ENCODE peak calls at places on chromosomes 5 and 9, in six cellular contexts. C is astrocyte, B is IMR-90, L is mammary epithelial cell, J is colonic mucosa, D is fibroblast of lung. T is an unnamed sample.

GRCh38 chr5:14171621-14172020 is 28.5 kb downstream of the TRIO start:
- DNase-seq in J (no peak), L (no peak), C (peak; percentile 68), D (peak; percentile 90), B (peak; percentile 85), T (no peak)

GRCh38 chr9:127210851-127211730 is 53.5 kb upstream of the GARNL3 start:
- DNase-seq in D (no peak), L (no peak), C (no peak), J (no peak), B (no peak), T (no peak)

GRCh38 chr5:14197056-14197455 is 53.9 kb downstream of the TRIO start:
- DNase-seq in J (no peak), C (no peak), B (no peak), D (no peak), L (no peak), T (no peak)

GRCh38 chr5:91074615-91075014 is 308.5 kb downstream of the ARRDC3 start:
- DNase-seq in D (peak; percentile 93), J (no peak), C (peak; percentile 86), B (peak; percentile 89), L (peak; percentile 36), T (no peak)

GRCh38 chr9:128636024-128636390 is 20.6 kb downstream of the DYNC2I2 start:
- DNase-seq in B (no peak), L (no peak), C (no peak), J (peak; percentile 71), D (no peak), T (peak; percentile 78)

GRCh38 chr5:107290780-107291398 is 379.8 kb downstream of the EFNA5 start:
- DNase-seq in D (no peak), B (no peak), L (no peak), C (no peak), J (no peak), T (no peak)

GRCh38 chr5:54470191-54470590 is 14.7 kb downstream of the HSPB3 start:
- DNase-seq in D (peak; percentile 28), J (no peak), C (peak; percentile 44), B (peak; percentile 79), L (no peak), T (no peak)

GRCh38 chr5:143933434-143933833 is 121.5 kb downstream of the HMHB1 start:
- DNase-seq in B (no peak), J (no peak), D (no peak), L (peak; percentile 86), C (no peak), T (no peak)

GRCh38 chr9:126468141-126468825 is 141.7 kb downstream of the MVB12B start:
- DNase-seq in B (no peak), D (no peak), C (no peak), J (no peak), L (no peak), T (no peak)

GRCh38 chr5:36744041-36744677 is 132.4 kb upstream of the NIPBL start:
- DNase-seq in J (peak; percentile 24), C (no peak), D (no peak), B (no peak), L (no peak), T (no peak)

GRCh38 chr5:38941912-38942311 is 96.1 kb downstream of the OSMR start:
- DNase-seq in B (no peak), L (no peak), C (no peak), J (no peak), D (no peak), T (no peak)

GRCh38 chr5:55063899-55064298 is 38.5 kb upstream of the GZMA start:
- DNase-seq in J (no peak), C (peak; percentile 63), L (no peak), D (no peak), B (peak; percentile 35), T (no peak)

GRCh38 chr5:68335075-68335474 is 119.5 kb downstream of the PIK3R1 start:
- DNase-seq in L (no peak), C (no peak), J (no peak), B (no peak), D (no peak), T (no peak)

GRCh38 chr5:73544429-73545402 is 20.7 kb downstream of the ANKRA2 start:
- DNase-seq in C (no peak), J (peak; percentile 88), B (no peak), L (peak; percentile 81), D (no peak), T (no peak)

GRCh38 chr5:126777974-126778674 is 1.2 kb downstream of the LMNB1 start:
- DNase-seq in B (peak; percentile 95), J (peak; percentile 96), C (peak; percentile 93), L (peak; percentile 95), D (peak; percentile 96), T (peak; percentile 77)

GRCh38 chr5:177430146-177430951 is 3.9 kb downstream of the GRK6 start:
- DNase-seq in D (no peak), B (no peak), L (peak; percentile 47), J (no peak), C (no peak), T (no peak)

GRCh38 chr5:160054831-160055230 is 45.9 kb downstream of the TTC1 start:
- DNase-seq in D (no peak), L (peak; percentile 15), C (peak; percentile 17), J (peak; percentile 72), B (peak; percentile 51), T (no peak)

GRCh38 chr9:100595391-100596199 is 17.7 kb downstream of the CAVIN4 start:
- DNase-seq in B (peak; percentile 70), D (peak; percentile 71), C (no peak), J (peak; percentile 45), L (peak; percentile 46), T (no peak)

GRCh38 chr5:115657125-115657882 is 31.5 kb upstream of the TMED7 start:
- DNase-seq in L (peak; percentile 11), J (no peak), D (no peak), C (no peak), B (no peak), T (no peak)

GRCh38 chr5:179907570-179908324 is at the start of gene TBC1D9B:
- DNase-seq in J (peak; percentile 59), D (peak; percentile 59), L (peak; percentile 60), B (peak; percentile 45), C (peak; percentile 22), T (peak; percentile 80)

GRCh38 chr5:150022163-150022540 is 21.6 kb downstream of the HMGXB3 start:
- DNase-seq in B (peak; percentile 87), D (peak; percentile 77), J (no peak), L (peak; percentile 88), C (peak; percentile 94), T (no peak)

GRCh38 chr5:3601060-3601710 is 5.6 kb downstream of the IRX1 start:
- DNase-seq in C (peak; percentile 42), D (no peak), J (no peak), B (no peak), L (peak; percentile 51), T (no peak)
- H3K27ac ChIP-seq in C (peak overlapping the region; percentile 77), D (no peak overlapping the region), J (no peak overlapping the region), B (no peak overlapping the region), L (peak overlapping the region; percentile 96), T (no peak overlapping the region)

GRCh38 chr5:119083679-119084078 is 12.8 kb downstream of the DMXL1 start:
- DNase-seq in C (no peak), B (no peak), D (no peak), L (no peak), J (no peak), T (no peak)
- H3K4me1 ChIP-seq in C (peaks cover 8% of the 10 kb centered on the region), B (peaks cover 2% of the 10 kb centered on the region), D (peaks cover 2% of the 10 kb centered on the region), L (peaks cover 12% of the 10 kb centered on the region), J (no peaks in the 10 kb centered on the region), T (peaks cover 8% of the 10 kb centered on the region)

DNA sequence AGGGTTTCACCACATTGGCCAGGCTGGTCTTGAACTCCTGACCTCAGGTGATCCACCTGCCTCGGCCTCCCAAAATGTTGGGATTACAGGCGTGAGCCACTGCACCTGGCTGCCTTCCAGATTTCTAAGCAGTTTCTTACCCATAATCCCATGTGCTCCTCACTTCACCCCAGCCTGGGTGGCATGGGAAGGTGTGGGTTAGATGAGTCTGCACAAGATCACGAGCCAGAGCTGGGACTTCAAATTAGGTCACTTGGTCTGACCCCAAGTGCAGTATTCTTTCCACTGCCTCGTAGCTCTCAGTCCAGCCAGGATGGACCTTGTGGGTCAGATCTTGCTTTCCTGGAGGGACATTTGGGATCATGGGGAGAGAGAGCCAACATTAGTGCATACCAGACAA is 37.5 kb upstream of the STRBP start:
- DNase-seq in D (no peak), J (no peak), L (no peak), B (no peak), C (no peak), T (no peak)
- TF ChIP-seq CTCF in D (no peak), J (no peak), L (no peak), B (no peak), C (no peak), T (no peak)

DNA sequence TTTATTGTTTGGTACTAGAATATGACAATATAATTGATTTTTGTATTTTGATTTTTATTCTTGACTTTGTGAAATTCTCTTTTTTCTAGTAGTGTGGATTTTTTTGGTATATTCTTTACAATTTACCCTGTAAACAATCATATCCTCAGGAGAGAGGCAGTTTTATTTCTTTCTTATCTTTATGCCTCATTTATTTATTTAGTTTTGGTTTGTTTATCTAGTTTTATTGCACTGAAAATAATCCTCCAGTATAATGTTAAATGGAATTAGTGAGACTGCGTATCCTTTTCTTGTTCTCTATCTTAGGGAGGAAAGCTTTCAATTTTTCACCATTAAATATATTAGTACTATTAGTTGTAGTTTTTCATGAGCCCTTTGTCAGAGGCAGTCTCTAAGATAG is 109.4 kb downstream of the MACROH2A1 start:
- DNase-seq in C (no peak), B (no peak), D (no peak), J (no peak), L (no peak), T (no peak)
- H3K27ac ChIP-seq in C (no peak overlapping the region), B (no peak overlapping the region), D (no peak overlapping the region), J (no peak overlapping the region), L (no peak overlapping the region), T (no peak overlapping the region)

GRCh38 chr5:42495908-42496307 is 72.7 kb downstream of the GHR start:
- DNase-seq in J (no peak), D (peak; percentile 55), B (no peak), C (no peak), L (peak; percentile 70), T (no peak)

GRCh38 chr5:42492978-42493377 is 69.7 kb downstream of the GHR start:
- DNase-seq in L (no peak), J (no peak), C (no peak), D (no peak), B (no peak), T (no peak)

GRCh38 chr5:42491699-42492098 is 68.5 kb downstream of the GHR start:
- DNase-seq in J (no peak), C (peak; percentile 10), B (no peak), L (no peak), D (no peak), T (no peak)

GRCh38 chr5:42496397-42497156 is 73.3 kb downstream of the GHR start:
- DNase-seq in D (no peak), B (no peak), C (no peak), L (no peak), J (no peak), T (no peak)

DNA sequence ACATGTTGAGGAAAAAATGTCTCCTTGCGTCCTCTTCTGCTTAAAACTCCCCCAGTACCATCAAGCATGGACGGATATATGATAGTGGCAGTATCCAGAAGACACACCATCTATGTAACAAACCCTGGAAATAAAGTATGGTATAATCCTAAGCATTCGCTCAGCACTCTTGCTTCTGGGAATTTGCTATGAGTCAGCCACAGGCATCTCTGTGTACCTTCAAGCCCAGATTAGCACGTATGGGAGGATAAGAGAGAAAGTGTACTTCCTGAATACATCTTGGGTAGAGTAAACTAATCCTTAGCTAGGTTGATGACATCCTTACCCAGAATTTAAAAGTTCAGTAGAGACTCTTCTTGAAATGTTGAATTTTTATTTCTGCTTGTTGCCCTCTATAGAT is 71.2 kb downstream of the GHR start:
- DNase-seq in D (no peak), J (no peak), L (peak; percentile 29), C (no peak), B (peak; percentile 1), T (no peak)
- H3K4me1 ChIP-seq in D (no peaks in the 10 kb centered on the region), J (no peaks in the 10 kb centered on the region), L (peaks cover 10% of the 10 kb centered on the region), C (no peaks in the 10 kb centered on the region), B (no peaks in the 10 kb centered on the region), T (no peaks in the 10 kb centered on the region)

T was measured in tibial artery.